ENCODE peak calls at places on chromosomes 3 and 15, in six cellular contexts. Q is AG04450; B is stimulated activated CD4-positive, alpha-beta T cell treated with anti-CD3 and anti-CD28 coated beads, Interleukin-1b, Interleukin-23, amount 100 ng/mL, for 4 hours; A is activated naive CD8-positive, alpha-beta T cell treated with anti-CD3 and anti-CD28 coated beads, Interleukin-2, amount 50 U/mL, for 24 hours; C is foreskin fibroblast; S is neural crest cell. L is an unnamed sample.

GRCh38 chr3:127628426-127628787 is 578 bp upstream of the PODXL2 start:
- DNase-seq in Q (no peak), B (no peak), A (no peak), C (no peak), S (no peak), L (no peak)

GRCh38 chr15:79092382-79092781 is 1.8 kb upstream of the RASGRF1 start:
- DNase-seq in Q (no peak), B (no peak), A (no peak), C (no peak), S (no peak), L (no peak)

GRCh38 chr3:143433787-143434378 is 314.3 kb downstream of the CHST2 start:
- DNase-seq in Q (no peak), B (no peak), A (peak), C (no peak), S (no peak), L (no peak)

GRCh38 chr3:103991461-103992115 is 1375.1 kb upstream of the ALCAM start:
- DNase-seq in Q (no peak), B (no peak), A (no peak), C (no peak), S (no peak), L (no peak)

GRCh38 chr3:183884097-183884436 is 613 bp downstream of the PARL start:
- DNase-seq in Q (no peak), B (no peak), A (no peak), C (no peak), S (no peak), L (no peak)

GRCh38 chr15:34065261-34065660 is 26.3 kb upstream of the AVEN start:
- DNase-seq in Q (no peak), B (no peak), A (no peak), C (no peak), S (no peak), L (no peak)

GRCh38 chr3:10845839-10846656 is 30.0 kb downstream of the SLC6A11 start:
- DNase-seq in Q (no peak), B (no peak), A (no peak), C (no peak), S (no peak), L (no peak)

GRCh38 chr3:52039846-52040245 is 16.5 kb downstream of the DUSP7 start:
- DNase-seq in Q (no peak), B (no peak), A (no peak), C (peak), S (peak), L (peak)

GRCh38 chr3:151265866-151266265 is 12.5 kb downstream of the P2RY14 start:
- DNase-seq in Q (no peak), B (no peak), A (no peak), C (no peak), S (no peak), L (no peak)

GRCh38 chr3:52912885-52913731 is 15.8 kb upstream of the STIMATE start:
- DNase-seq in Q (no peak), B (no peak), A (no peak), C (no peak), S (no peak), L (no peak)

GRCh38 chr3:16374047-16375019 is 109.3 kb downstream of the OXNAD1 start:
- DNase-seq in Q (no peak), B (no peak), A (peak), C (no peak), S (no peak), L (no peak)

GRCh38 chr3:129604942-129605592 is 1.4 kb downstream of the PLXND1 start:
- DNase-seq in Q (no peak), B (no peak), A (no peak), C (no peak), S (peak), L (peak)

GRCh38 chr3:136069933-136070332 is 104.4 kb downstream of the PPP2R3A start:
- DNase-seq in Q (no peak), B (no peak), A (no peak), C (no peak), S (no peak), L (no peak)

GRCh38 chr15:72947709-72948108 is 104.6 kb upstream of the NEO1 start:
- DNase-seq in Q (no peak), B (no peak), A (no peak), C (no peak), S (no peak), L (no peak)

GRCh38 chr15:87736921-87737389 is 519.6 kb downstream of the NTRK3 start:
- DNase-seq in Q (no peak), B (no peak), A (no peak), C (no peak), S (no peak), L (no peak)

GRCh38 chr15:89794627-89795241 is 18.6 kb downstream of the MESP2 start:
- DNase-seq in Q (no peak), B (no peak), A (no peak), C (peak), S (no peak), L (peak)

GRCh38 chr15:79329186-79329611 is 18.3 kb downstream of the TMED3 start:
- DNase-seq in Q (peak), B (no peak), A (no peak), C (peak), S (no peak), L (peak)

GRCh38 chr3:122394173-122394572 is 10.2 kb downstream of the FAM162A start:
- DNase-seq in Q (no peak), B (no peak), A (no peak), C (no peak), S (no peak), L (no peak)

GRCh38 chr3:189720746-189721426 is 89.7 kb downstream of the TP63 start:
- DNase-seq in Q (no peak), B (no peak), A (no peak), C (no peak), S (no peak), L (no peak)

GRCh38 chr3:69986419-69986818 is 13.1 kb upstream of the SAMMSON start:
- DNase-seq in Q (no peak), B (no peak), A (no peak), C (no peak), S (no peak), L (no peak)

GRCh38 chr15:78353093-78353492 is 12.9 kb downstream of the CRABP1 start:
- DNase-seq in Q (no peak), B (no peak), A (no peak), C (no peak), S (no peak), L (peak)

GRCh38 chr3:37024092-37024491 is 30.8 kb downstream of the MLH1 start:
- DNase-seq in Q (no peak), B (no peak), A (no peak), C (peak), S (no peak), L (no peak)

GRCh38 chr15:63203451-63204090 is 14.2 kb downstream of the RAB8B start:
- DNase-seq in Q (no peak), B (no peak), A (peak), C (peak), S (no peak), L (no peak)

GRCh38 chr15:70196314-70197291 is 98.9 kb upstream of the TLE3 start:
- DNase-seq in Q (peak), B (peak), A (peak), C (no peak), S (no peak), L (no peak)

GRCh38 chr3:55718475-55718874 is 231.4 kb upstream of the WNT5A start:
- DNase-seq in Q (no peak), B (no peak), A (no peak), C (peak), S (no peak), L (peak)

GRCh38 chr3:22377421-22377820 is 626.4 kb upstream of the ZNF385D start:
- DNase-seq in Q (no peak), B (no peak), A (no peak), C (peak), S (no peak), L (no peak)

GRCh38 chr3:64684715-64685261 is 3.0 kb downstream of the ADAMTS9 start:
- DNase-seq in Q (no peak), B (no peak), A (no peak), C (peak), S (peak), L (peak)

GRCh38 chr3:174191895-174192294 is 667.2 kb upstream of the NAALADL2 start:
- DNase-seq in Q (no peak), B (no peak), A (no peak), C (no peak), S (no peak), L (no peak)

GRCh38 chr3:114739627-114740026 is 407.5 kb downstream of the ZBTB20 start:
- DNase-seq in Q (no peak), B (no peak), A (no peak), C (no peak), S (no peak), L (no peak)

GRCh38 chr3:187733371-187733770 is 11.9 kb downstream of the BCL6 start:
- DNase-seq in Q (no peak), B (no peak), A (no peak), C (no peak), S (no peak), L (no peak)

GRCh38 chr3:184656991-184657669 is 54.7 kb downstream of the MAGEF1 start:
- DNase-seq in Q (peak), B (no peak), A (peak), C (no peak), S (no peak), L (no peak)

GRCh38 chr15:33292718-33293307 is 18.0 kb upstream of the RYR3 start:
- DNase-seq in Q (peak), B (peak), A (peak), C (peak), S (peak), L (no peak)

GRCh38 chr3:136713961-136714514 is 38.1 kb downstream of the STAG1 start:
- DNase-seq in Q (no peak), B (no peak), A (no peak), C (no peak), S (no peak), L (no peak)

L was measured in AG08396.